ENCODE peak calls at places on chromosomes 1 and 21, in four cellular contexts. One of them, this sample, is unnamed.

GRCh38 chr1:225554216-225554812 is 98.6 kb downstream of the ENAH start:
- DNase-seq in mesendoderm: peak
- DNase-seq in trophoblast cell: peak
- DNase-seq in H9: no peak
- DNase-seq in this sample: no peak

GRCh38 chr1:9424278-9424677 is 115.0 kb upstream of the SLC25A33 start:
- DNase-seq in mesendoderm: no peak
- DNase-seq in trophoblast cell: peak
- DNase-seq in H9: no peak
- DNase-seq in this sample: no peak

GRCh38 chr1:97204468-97204867 is 482.9 kb downstream of the PTBP2 start:
- DNase-seq in mesendoderm: no peak
- DNase-seq in H9: no peak
- DNase-seq in trophoblast cell: no peak
- DNase-seq in this sample: no peak

GRCh38 chr1:42916839-42917495 is 41.7 kb downstream of the SLC2A1 start:
- DNase-seq in mesendoderm: no peak
- DNase-seq in trophoblast cell: no peak
- DNase-seq in H9: peak
- DNase-seq in this sample: no peak

GRCh38 chr1:40897499-40897898 is 35.3 kb upstream of the CITED4 start:
- DNase-seq in mesendoderm: no peak
- DNase-seq in trophoblast cell: no peak
- DNase-seq in H9: peak
- DNase-seq in this sample: no peak

GRCh38 chr21:36835383-36835795 is 131.1 kb downstream of the HLCS start:
- DNase-seq in trophoblast cell: no peak
- DNase-seq in mesendoderm: no peak
- DNase-seq in H9: no peak
- DNase-seq in this sample: no peak

GRCh38 chr21:16741228-16741665 is 771.6 kb upstream of the CXADR start:
- DNase-seq in mesendoderm: no peak
- DNase-seq in trophoblast cell: no peak
- DNase-seq in H9: no peak
- DNase-seq in this sample: no peak

GRCh38 chr1:8312235-8313218 is 5.4 kb upstream of the SLC45A1 start:
- DNase-seq in trophoblast cell: no peak
- DNase-seq in H9: no peak
- DNase-seq in mesendoderm: no peak
- DNase-seq in this sample: no peak

GRCh38 chr1:68232354-68233148 is at the start of gene WLS:
- DNase-seq in mesendoderm: peak
- DNase-seq in trophoblast cell: peak
- DNase-seq in H9: peak
- DNase-seq in this sample: no peak

GRCh38 chr1:197674286-197674685 is 101.0 kb downstream of the DENND1B start:
- DNase-seq in trophoblast cell: no peak
- DNase-seq in mesendoderm: peak
- DNase-seq in H9: peak
- DNase-seq in this sample: peak

GRCh38 chr1:3590951-3591865 is 20.1 kb downstream of the MEGF6 start:
- DNase-seq in H9: peak
- DNase-seq in mesendoderm: peak
- DNase-seq in trophoblast cell: no peak
- DNase-seq in this sample: no peak

GRCh38 chr1:175536369-175536768 is 207.0 kb downstream of the TNR start:
- DNase-seq in trophoblast cell: no peak
- DNase-seq in H9: no peak
- DNase-seq in mesendoderm: no peak
- DNase-seq in this sample: no peak

GRCh38 chr1:81607086-81607485 is 193.6 kb upstream of the ADGRL2 start:
- DNase-seq in trophoblast cell: no peak
- DNase-seq in mesendoderm: no peak
- DNase-seq in H9: no peak
- DNase-seq in this sample: no peak

GRCh38 chr1:224929335-224930237 is at the start of gene DNAH14:
- DNase-seq in H9: peak
- DNase-seq in mesendoderm: peak
- DNase-seq in trophoblast cell: peak
- DNase-seq in this sample: peak

GRCh38 chr21:45640888-45641479 is 2.5 kb upstream of the PCBP3 start:
- DNase-seq in H9: peak
- DNase-seq in trophoblast cell: peak
- DNase-seq in mesendoderm: peak
- DNase-seq in this sample: no peak

GRCh38 chr1:219227731-219228419 is 54.2 kb downstream of the LYPLAL1 start:
- DNase-seq in H9: no peak
- DNase-seq in mesendoderm: no peak
- DNase-seq in trophoblast cell: no peak
- DNase-seq in this sample: no peak

GRCh38 chr1:54254055-54254454 is 54.1 kb downstream of the MRPL37 start:
- DNase-seq in H9: no peak
- DNase-seq in mesendoderm: no peak
- DNase-seq in trophoblast cell: no peak
- DNase-seq in this sample: no peak

GRCh38 chr1:230375149-230375548 is 51.0 kb downstream of the PGBD5 start:
- DNase-seq in trophoblast cell: no peak
- DNase-seq in H9: no peak
- DNase-seq in mesendoderm: no peak
- DNase-seq in this sample: no peak

DNA sequence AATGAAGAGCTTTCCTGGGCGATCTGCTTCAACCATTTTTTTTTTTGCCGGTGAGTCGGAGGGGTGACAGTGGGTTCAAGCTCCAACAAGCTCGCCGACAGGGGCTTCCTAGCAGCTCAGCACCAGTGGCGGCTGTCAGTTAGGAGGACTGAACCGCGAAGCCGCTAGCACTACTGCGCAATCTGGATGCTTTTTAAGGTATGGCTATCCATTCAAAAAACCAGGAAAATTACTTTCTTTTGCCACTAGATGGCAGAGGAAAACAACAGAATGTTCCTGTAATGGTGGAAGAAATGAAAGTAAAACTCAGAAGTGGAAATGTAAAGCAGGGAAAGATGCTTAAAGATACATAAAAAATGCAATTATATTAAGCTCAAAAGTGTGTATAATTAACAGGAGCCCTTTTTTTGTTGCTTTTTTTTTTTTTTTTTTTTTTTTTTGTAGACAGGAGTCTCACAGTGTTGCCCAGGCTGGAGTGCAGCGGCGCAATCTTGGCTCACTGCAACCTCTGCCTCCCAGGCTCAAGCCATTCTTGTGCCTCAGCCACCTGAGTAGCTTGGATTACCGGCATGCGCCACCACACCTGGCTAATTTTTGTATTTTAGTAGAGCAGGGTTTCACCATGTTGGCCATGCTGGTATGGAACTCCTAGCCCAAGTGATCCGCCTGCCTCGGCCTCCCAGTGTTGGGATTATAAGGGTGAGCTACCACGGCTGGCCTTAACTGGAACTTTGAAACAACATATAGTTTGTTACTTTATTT is 8.5 kb downstream of the KYAT3 start:
- DNase-seq in mesendoderm: peak
- DNase-seq in trophoblast cell: peak
- DNase-seq in H9: no peak
- DNase-seq in this sample: peak
- H2BK5ac ChIP-seq in mesendoderm: no peak
- H2BK5ac ChIP-seq in trophoblast cell: no peak
- H2BK5ac ChIP-seq in H9: no peak
- H2BK5ac ChIP-seq in this sample: no peak

DNA sequence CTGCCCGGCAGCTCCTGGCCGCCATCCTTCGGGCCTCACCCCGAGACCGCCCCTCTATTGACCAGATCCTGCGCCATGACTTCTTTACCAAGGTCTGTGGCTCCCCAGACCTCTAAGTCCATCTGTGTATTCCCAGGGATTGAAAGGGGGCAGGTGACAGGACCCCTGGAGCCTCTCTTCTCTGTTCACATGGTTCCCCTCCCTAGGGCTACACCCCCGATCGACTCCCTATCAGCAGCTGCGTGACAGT is 2.8 kb downstream of the PLK3 start:
- DNase-seq in trophoblast cell: no peak
- DNase-seq in H9: no peak
- DNase-seq in mesendoderm: no peak
- DNase-seq in this sample: no peak
- H3K9ac ChIP-seq in trophoblast cell: peak
- H3K9ac ChIP-seq in H9: no peak
- H3K9ac ChIP-seq in mesendoderm: no peak
- H3K9ac ChIP-seq in this sample: peak

DNA sequence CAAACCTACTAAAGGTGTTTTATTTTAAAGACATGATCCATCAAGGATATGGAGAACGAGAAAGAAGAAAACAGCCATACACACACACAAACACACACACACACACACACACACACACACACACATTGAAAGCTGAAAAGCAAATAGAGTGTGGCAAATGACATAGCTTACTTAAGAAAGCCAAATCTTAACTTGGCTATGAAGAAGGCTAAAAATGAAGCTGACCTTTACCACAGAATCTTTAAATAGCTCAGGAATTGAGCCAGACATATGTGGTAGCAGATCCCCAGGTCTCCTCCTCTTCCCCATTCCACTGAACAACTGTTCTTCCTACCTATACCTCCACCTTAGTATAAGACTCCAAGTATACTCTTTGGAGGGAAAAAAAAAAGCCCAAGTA is 185.6 kb downstream of the CLEC20A start:
- DNase-seq in H9: no peak
- DNase-seq in trophoblast cell: peak
- DNase-seq in mesendoderm: no peak
- DNase-seq in this sample: no peak
- H2BK5ac ChIP-seq in H9: no peak
- H2BK5ac ChIP-seq in trophoblast cell: no peak
- H2BK5ac ChIP-seq in mesendoderm: no peak
- H2BK5ac ChIP-seq in this sample: no peak

GRCh38 chr1:39131940-39132339 is 72.6 kb upstream of the MACF1 start:
- DNase-seq in H9: no peak
- DNase-seq in trophoblast cell: no peak
- DNase-seq in mesendoderm: no peak
- DNase-seq in this sample: no peak

GRCh38 chr1:39130297-39130696 is 74.2 kb upstream of the MACF1 start:
- DNase-seq in trophoblast cell: peak
- DNase-seq in mesendoderm: no peak
- DNase-seq in H9: no peak
- DNase-seq in this sample: no peak

GRCh38 chr1:39133340-39133684 is 71.2 kb upstream of the MACF1 start:
- DNase-seq in mesendoderm: no peak
- DNase-seq in H9: no peak
- DNase-seq in trophoblast cell: no peak
- DNase-seq in this sample: no peak

GRCh38 chr1:39134768-39135333 is 69.6 kb upstream of the MACF1 start:
- DNase-seq in trophoblast cell: peak
- DNase-seq in H9: no peak
- DNase-seq in mesendoderm: no peak
- DNase-seq in this sample: no peak

DNA sequence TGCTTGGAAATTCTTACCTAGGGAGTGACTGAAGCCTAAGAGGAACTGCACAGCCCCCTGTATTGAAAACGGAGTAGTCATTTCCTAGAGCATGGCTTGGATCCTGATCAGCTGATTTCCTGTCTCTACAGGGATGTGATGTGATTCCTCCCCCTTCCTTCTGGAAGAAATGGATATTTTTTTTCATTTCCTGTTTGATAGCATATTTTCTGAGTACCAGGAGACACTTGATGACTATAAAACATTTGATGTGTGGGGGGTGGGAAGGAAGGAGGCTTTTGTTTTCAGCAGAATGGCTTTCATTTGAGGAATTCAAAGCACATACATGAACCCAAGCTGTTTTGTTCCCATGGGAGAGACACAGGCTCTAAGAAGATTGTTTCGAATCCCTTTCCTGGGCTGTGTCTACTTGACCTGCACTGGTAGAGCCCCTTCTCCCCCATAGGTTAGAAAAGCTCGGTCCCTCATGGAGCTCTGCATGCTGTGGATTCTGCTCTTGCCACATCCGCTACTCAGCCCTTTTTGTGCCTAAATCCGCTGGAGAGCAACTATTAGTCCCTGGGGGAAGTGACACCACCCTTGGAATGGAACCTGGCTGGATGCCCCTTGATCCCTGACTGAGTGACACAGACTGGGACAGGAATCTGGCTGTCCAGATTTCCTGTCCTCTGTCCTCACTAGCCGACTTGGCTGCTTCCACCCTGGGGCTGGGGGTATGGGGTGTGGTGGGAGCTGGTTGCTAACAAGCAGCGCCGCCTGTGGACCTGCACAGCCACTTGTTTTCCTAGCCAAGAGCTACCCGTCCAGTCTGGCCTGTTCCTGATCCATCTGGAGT is 71.8 kb upstream of the MACF1 start:
- DNase-seq in H9: peak
- DNase-seq in trophoblast cell: peak
- DNase-seq in mesendoderm: peak
- DNase-seq in this sample: peak
- H3K9ac ChIP-seq in H9: peak
- H3K9ac ChIP-seq in trophoblast cell: no peak
- H3K9ac ChIP-seq in mesendoderm: no peak
- H3K9ac ChIP-seq in this sample: peak

DNA sequence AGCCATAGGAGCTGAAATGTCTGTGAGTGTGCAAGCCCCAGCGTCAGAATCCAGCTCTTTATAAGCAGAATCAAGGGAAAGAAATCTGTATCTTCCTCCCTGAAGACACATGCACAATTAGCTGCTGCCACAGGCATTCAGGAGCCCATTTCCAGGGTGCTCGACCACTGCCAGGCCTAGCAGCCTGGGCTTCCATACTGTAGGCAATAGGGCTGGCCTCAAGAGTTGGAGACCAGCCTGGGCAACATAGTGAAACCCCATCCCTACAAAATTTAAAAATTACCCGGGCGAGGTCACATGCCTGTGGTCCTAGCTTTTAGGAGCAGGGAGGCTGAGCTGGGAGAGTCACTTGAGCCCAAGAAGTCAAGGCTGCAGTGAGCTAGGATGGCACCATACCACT is 41.0 kb downstream of the NEK2 start:
- DNase-seq in trophoblast cell: no peak
- DNase-seq in H9: no peak
- DNase-seq in mesendoderm: no peak
- DNase-seq in this sample: no peak
- H2BK5ac ChIP-seq in trophoblast cell: no peak
- H2BK5ac ChIP-seq in H9: no peak
- H2BK5ac ChIP-seq in mesendoderm: no peak
- H2BK5ac ChIP-seq in this sample: no peak